ENCODE peak calls at places on chromosome 11, in eight cellular contexts. K, U, E, T, Q, R, C and Z are unnamed samples.

GRCh38 chr11:73856001-73856663 is 20.5 kb downstream of the COA4 start:
- DNase-seq in K (no peak), U (no peak), E (no peak), T (no peak), Q (no peak), R (no peak), C (peak; percentile 15), Z (no peak)

GRCh38 chr11:69364901-69365300 is 70.9 kb downstream of the MYEOV start:
- DNase-seq in K (no peak), U (no peak), E (no peak), T (no peak), Q (no peak), R (no peak), C (no peak), Z (no peak)

GRCh38 chr11:99632969-99633368 is 612.2 kb downstream of the CNTN5 start:
- DNase-seq in K (no peak), U (no peak), E (no peak), T (no peak), Q (no peak), R (no peak), C (no peak), Z (no peak)

GRCh38 chr11:130381317-130381716 is 47.1 kb downstream of the ADAMTS8 start:
- DNase-seq in K (no peak), U (no peak), E (no peak), T (no peak), Q (no peak), R (no peak), C (no peak), Z (no peak)

GRCh38 chr11:112085822-112086421 is 634 bp downstream of the TIMM8B start:
- DNase-seq in K (no peak), U (peak; percentile 11), E (no peak), T (no peak), Q (no peak), R (no peak), C (peak; percentile 21), Z (no peak)

GRCh38 chr11:117328414-117329010 is 858 bp downstream of the CEP164 start:
- DNase-seq in K (peak; percentile 36), U (peak; percentile 39), E (no peak), T (no peak), Q (no peak), R (no peak), C (peak; percentile 41), Z (peak; percentile 49)

GRCh38 chr11:36215688-36216050 is 73.6 kb downstream of the COMMD9 start:
- DNase-seq in K (no peak), U (no peak), E (no peak), T (no peak), Q (no peak), R (no peak), C (no peak), Z (no peak)

GRCh38 chr11:31872074-31872440 is 60.9 kb upstream of the PAX6 start:
- DNase-seq in K (no peak), U (no peak), E (no peak), T (no peak), Q (no peak), R (no peak), C (no peak), Z (no peak)

GRCh38 chr11:91296628-91297027 is 928.0 kb upstream of the FAT3 start:
- DNase-seq in K (no peak), U (no peak), E (no peak), T (no peak), Q (no peak), R (no peak), C (no peak), Z (no peak)

GRCh38 chr11:43930868-43931716 is 11.3 kb upstream of the C11orf96 start:
- DNase-seq in K (no peak), U (no peak), E (no peak), T (no peak), Q (no peak), R (no peak), C (no peak), Z (no peak)

GRCh38 chr11:1221848-1222311 is 986 bp upstream of the MUC5B start:
- DNase-seq in K (no peak), U (no peak), E (peak; percentile 52), T (peak; percentile 40), Q (peak; percentile 60), R (no peak), C (peak; percentile 3), Z (no peak)

GRCh38 chr11:41836426-41836825 is 377.0 kb upstream of the LRRC4C start:
- DNase-seq in K (no peak), U (no peak), E (no peak), T (no peak), Q (no peak), R (no peak), C (no peak), Z (no peak)

GRCh38 chr11:76756341-76756771 is 26.8 kb upstream of the TSKU start:
- DNase-seq in K (no peak), U (no peak), E (no peak), T (no peak), Q (no peak), R (no peak), C (peak; percentile 66), Z (no peak)

GRCh38 chr11:118106789-118107335 is 20.1 kb upstream of the SMIM35 start:
- DNase-seq in K (no peak), U (no peak), E (no peak), T (no peak), Q (peak; percentile 16), R (no peak), C (no peak), Z (no peak)

GRCh38 chr11:131002145-131002544 is 85.9 kb upstream of the SNX19 start:
- DNase-seq in K (no peak), U (no peak), E (peak; percentile 59), T (no peak), Q (no peak), R (no peak), C (no peak), Z (no peak)

GRCh38 chr11:118194835-118195627 is 18.6 kb upstream of the SCN2B start:
- DNase-seq in K (peak; percentile 84), U (peak; percentile 92), E (no peak), T (peak; percentile 77), Q (peak; percentile 83), R (no peak), C (no peak), Z (peak; percentile 94)

DNA sequence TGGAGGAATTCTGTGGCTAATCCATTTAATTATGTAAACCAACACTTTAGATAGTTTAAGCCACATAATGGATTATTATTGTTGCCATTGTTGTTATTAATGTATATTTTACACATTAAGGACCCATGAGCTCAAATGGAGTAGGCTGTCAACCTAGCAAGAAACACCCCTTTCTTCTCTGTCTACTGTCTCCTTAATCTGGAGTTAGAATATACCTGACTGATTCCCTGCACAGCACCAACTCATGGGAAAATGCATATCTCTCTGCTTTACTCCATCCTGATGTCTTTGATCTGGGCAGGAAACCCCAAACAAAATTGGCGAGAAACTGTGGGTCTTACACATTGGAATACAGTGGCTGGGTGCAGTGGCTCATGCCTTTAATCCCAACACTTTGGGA is 24.0 kb upstream of the ME3 start:
- DNase-seq in K (no peak), U (no peak), E (no peak), T (no peak), Q (no peak), R (no peak), C (no peak), Z (no peak)
- H3K4me1 ChIP-seq in K (peaks cover 1% of the 10 kb centered on the region), U (peaks cover 24% of the 10 kb centered on the region), E (peaks cover 59% of the 10 kb centered on the region), T (no peaks in the 10 kb centered on the region), Q (peaks cover 15% of the 10 kb centered on the region), R (no peaks in the 10 kb centered on the region), C (no peaks in the 10 kb centered on the region), Z (peaks cover 31% of the 10 kb centered on the region)

DNA sequence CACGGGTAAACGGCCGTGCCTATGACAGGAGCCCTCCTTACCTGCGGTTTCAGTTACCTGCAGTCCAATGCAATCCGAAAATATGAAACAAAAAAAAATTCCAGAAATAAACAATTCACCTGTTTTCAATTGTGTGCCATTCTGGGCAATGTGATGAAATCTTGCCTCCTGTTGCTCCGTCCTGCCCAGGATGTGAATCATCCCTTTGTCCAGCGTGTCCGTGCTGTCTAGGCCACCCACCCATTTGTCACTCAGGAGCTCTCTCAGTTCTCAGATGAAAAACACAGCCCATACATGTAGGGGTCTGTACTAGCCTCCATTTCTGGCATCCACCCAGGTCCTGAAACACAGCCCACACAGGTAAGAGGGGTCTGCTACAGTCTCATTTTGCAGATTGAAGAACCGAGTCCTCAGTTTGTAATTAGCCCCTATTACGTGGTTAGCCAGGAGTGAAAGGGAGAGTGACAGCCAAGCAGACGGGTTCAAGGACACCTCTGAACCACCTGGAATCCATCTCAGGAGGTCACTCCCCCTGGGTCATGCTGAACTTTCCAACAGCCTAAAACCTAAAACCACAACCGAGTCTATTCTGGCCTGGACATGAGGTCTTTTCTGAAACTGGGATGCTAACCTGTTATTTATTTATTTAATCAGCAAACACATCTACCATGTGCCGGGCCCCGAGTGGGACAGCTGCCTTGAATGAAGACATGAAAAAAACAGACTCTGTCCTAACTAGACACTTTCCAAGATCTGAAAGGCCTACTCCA is 317.2 kb downstream of the SHANK2 start:
- DNase-seq in K (no peak), U (no peak), E (no peak), T (no peak), Q (no peak), R (no peak), C (no peak), Z (no peak)
- H3K9me3 ChIP-seq in K (peaks cover 5% of the 10 kb centered on the region), U (no peaks in the 10 kb centered on the region), E (no peaks in the 10 kb centered on the region), T (peaks cover 6% of the 10 kb centered on the region), Q (no peaks in the 10 kb centered on the region), R (no peaks in the 10 kb centered on the region), C (no peaks in the 10 kb centered on the region), Z (peaks cover 11% of the 10 kb centered on the region)

DNA sequence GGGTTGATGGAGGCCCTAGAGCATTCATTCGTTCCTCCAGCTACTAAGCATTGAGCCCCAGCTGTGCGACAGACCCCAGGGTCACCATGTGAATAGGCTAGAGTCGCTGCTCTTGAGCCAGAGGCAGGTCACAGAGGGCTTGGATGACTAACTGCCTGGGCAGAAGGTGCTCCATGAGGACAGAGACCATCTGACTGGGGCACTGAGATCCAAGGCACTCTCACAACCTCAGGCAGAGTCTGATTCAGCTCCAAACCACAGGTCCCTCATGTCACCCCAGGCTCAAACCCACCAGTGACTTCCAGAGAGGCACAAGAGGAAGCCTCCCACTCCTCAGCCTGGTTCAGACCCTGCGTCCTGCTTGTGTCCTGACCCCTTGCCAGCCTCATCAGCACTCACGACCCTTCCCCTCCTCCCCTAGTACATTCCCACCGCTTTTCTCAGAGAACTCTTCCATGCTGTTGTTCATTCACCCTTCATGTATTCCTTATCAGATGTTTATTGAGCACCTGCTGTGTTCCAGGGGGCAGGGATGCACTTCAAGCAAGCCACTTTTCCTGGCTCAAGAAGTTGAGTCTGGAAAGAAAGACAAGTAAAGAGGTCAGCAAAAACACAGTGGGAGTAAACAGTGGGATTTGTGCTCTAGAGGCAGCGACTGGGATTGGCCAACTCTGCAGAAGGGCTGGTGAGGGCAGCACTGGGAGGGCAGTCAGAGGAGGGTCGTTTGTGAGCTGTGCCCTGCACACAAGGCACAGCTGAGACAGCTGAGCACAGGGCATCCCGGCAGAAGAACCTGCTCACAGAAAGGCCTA is 9.3 kb downstream of the OAF start:
- DNase-seq in K (no peak), U (no peak), E (no peak), T (no peak), Q (no peak), R (no peak), C (no peak), Z (no peak)
- H3K4me1 ChIP-seq in K (peaks cover 16% of the 10 kb centered on the region), U (peaks cover 68% of the 10 kb centered on the region), E (no peaks in the 10 kb centered on the region), T (no peaks in the 10 kb centered on the region), Q (peaks cover 12% of the 10 kb centered on the region), R (no peaks in the 10 kb centered on the region), C (peaks cover 23% of the 10 kb centered on the region), Z (peaks cover 11% of the 10 kb centered on the region)

DNA sequence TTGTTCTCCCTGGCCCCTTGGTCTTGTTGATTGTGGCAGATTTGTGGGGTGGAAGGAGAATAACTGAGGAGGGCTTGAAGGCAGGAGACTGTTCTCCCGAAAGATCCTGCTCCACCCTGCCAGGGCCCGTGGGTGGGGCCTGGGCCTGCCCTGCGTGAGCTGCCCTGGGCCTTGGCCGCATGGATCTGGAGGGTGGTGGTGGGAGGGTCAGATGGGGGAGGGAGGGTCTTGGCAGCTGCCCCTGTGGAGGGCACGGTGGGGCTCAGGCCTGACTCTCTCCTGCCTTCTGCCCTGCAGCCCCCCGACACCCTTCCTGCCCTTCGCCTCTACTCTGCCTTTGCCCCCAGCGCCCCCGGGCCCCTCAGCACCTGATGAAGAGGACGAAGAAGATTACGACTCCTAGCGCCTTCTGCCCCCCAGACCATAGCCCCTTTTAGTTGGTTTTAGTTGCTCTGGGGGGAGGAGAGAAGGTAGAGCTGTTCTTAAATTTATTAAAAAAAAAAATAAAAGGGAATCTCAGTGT is 1.9 kb downstream of the DRAP1 start:
- DNase-seq in K (no peak), U (no peak), E (no peak), T (no peak), Q (no peak), R (no peak), C (no peak), Z (no peak)
- H3K9me3 ChIP-seq in K (no peaks in the 10 kb centered on the region), U (no peaks in the 10 kb centered on the region), E (no peaks in the 10 kb centered on the region), T (no peaks in the 10 kb centered on the region), Q (no peaks in the 10 kb centered on the region), R (no peaks in the 10 kb centered on the region), C (no peaks in the 10 kb centered on the region), Z (no peaks in the 10 kb centered on the region)